ENCODE peak calls at places on chromosomes 6 and 20, in four cellular contexts. B is brain microvascular endothelial cell, W is AG08396, J is non-pigmented ciliary epithelial cell. T is an unnamed sample.

GRCh38 chr6:131368077-131368911 is 204.7 kb upstream of the ARG1 start:
- DNase-seq in J (no peak), W (no peak), B (no peak), T (no peak)

GRCh38 chr20:40606660-40607059 is 82.4 kb downstream of the MAFB start:
- DNase-seq in J (no peak), W (no peak), B (no peak), T (no peak)

GRCh38 chr6:108760158-108761050 is 87.8 kb upstream of the ARMC2 start:
- DNase-seq in B (peak), J (no peak), W (no peak), T (no peak)

GRCh38 chr20:51811040-51811351 is 8.7 kb upstream of the SALL4 start:
- DNase-seq in J (peak), B (peak), W (no peak), T (no peak)

GRCh38 chr6:1993049-1993448 is 252.4 kb downstream of the GMDS start:
- DNase-seq in W (no peak), B (peak), J (no peak), T (no peak)

GRCh38 chr20:63151554-63152321 is 64.2 kb downstream of the YTHDF1 start:
- DNase-seq in B (peak), W (peak), J (no peak), T (no peak)

GRCh38 chr6:29734046-29735018 is 11.1 kb downstream of the HLA-F start:
- DNase-seq in W (no peak), B (no peak), J (no peak), T (no peak)

GRCh38 chr6:144395014-144395413 is 109.9 kb downstream of the UTRN start:
- DNase-seq in W (no peak), J (no peak), B (no peak), T (peak)

GRCh38 chr6:105045546-105045945 is 88.6 kb downstream of the LIN28B start:
- DNase-seq in B (peak), J (peak), W (peak), T (no peak)

GRCh38 chr20:9617940-9618339 is 103.5 kb downstream of the LAMP5 start:
- DNase-seq in J (peak), B (peak), W (peak), T (no peak)

T was measured in COLO829.